ENCODE peak calls at places on chromosomes 11 and 22, in seven cellular contexts. R, U, G, Z, I, B and E are unnamed samples. For H3K27me3 and H3K4me1, the result is how much of the 10 kb centered on the place peaks cover.

GRCh38 chr11:27282141-27282590 is 80.8 kb downstream of the CCDC34 start:
- DNase-seq in G (peak), I (peak), B (peak), Z (no peak), R (no peak), U (no peak), E (no peak)

GRCh38 chr11:134363592-134363991 is 31.8 kb downstream of the GLB1L2 start:
- DNase-seq in B (no peak), U (no peak), G (no peak), I (no peak), Z (no peak), R (no peak), E (peak)

GRCh38 chr22:46335201-46336118 is at the start of gene TRMU:
- DNase-seq in R (peak), Z (peak), I (peak), B (peak), U (peak), G (peak), E (peak)

GRCh38 chr11:65150513-65151271 is 16.4 kb upstream of the SYVN1 start:
- DNase-seq in Z (no peak), R (peak), I (peak), B (peak), U (no peak), G (peak), E (peak)

GRCh38 chr11:106032861-106033260 is 10.8 kb upstream of the MSANTD4 start:
- DNase-seq in I (no peak), U (no peak), R (no peak), B (peak), Z (no peak), G (no peak), E (no peak)

GRCh38 chr22:39534591-39535301 is 2.2 kb upstream of the RPS19BP1 start:
- DNase-seq in G (peak), B (no peak), U (peak), Z (peak), I (peak), R (peak), E (peak)

GRCh38 chr11:102798012-102798746 is at the start of gene MMP1:
- DNase-seq in Z (no peak), U (no peak), B (peak), R (no peak), I (peak), G (no peak), E (peak)

GRCh38 chr11:61917357-61918109 is at the start of gene RAB3IL1:
- DNase-seq in Z (peak), U (no peak), G (no peak), I (peak), R (peak), B (no peak), E (peak)

GRCh38 chr11:11426226-11426915 is 73.3 kb upstream of the CSNK2A3 start:
- DNase-seq in Z (no peak), U (no peak), I (peak), G (no peak), R (no peak), B (no peak), E (peak)

GRCh38 chr22:21666786-21667185 is 974 bp downstream of the PPIL2 start:
- DNase-seq in U (no peak), G (no peak), B (no peak), R (no peak), Z (no peak), I (peak), E (no peak)

GRCh38 chr11:60950933-60951610 is 904 bp downstream of the SLC15A3 start:
- DNase-seq in Z (no peak), R (peak), G (no peak), I (peak), U (no peak), B (no peak), E (peak)

GRCh38 chr11:72695354-72695753 is 21.1 kb upstream of the PDE2A start:
- DNase-seq in B (no peak), Z (no peak), I (no peak), U (no peak), R (no peak), G (no peak), E (no peak)

GRCh38 chr22:38720350-38720749 is 14.6 kb downstream of the GTPBP1 start:
- DNase-seq in G (no peak), I (no peak), B (no peak), Z (no peak), R (no peak), U (no peak), E (no peak)

GRCh38 chr11:61971177-61972111 is 4.0 kb upstream of the FTH1 start:
- DNase-seq in G (peak), U (no peak), R (peak), Z (peak), B (peak), I (peak), E (peak)

GRCh38 chr22:28934026-28934425 is 50.7 kb downstream of the ZNRF3 start:
- DNase-seq in I (no peak), B (no peak), G (no peak), Z (no peak), U (no peak), R (no peak), E (no peak)

GRCh38 chr11:126573325-126574076 is 218.0 kb downstream of the ST3GAL4 start:
- DNase-seq in I (no peak), R (no peak), Z (no peak), B (no peak), G (no peak), U (no peak), E (no peak)

GRCh38 chr11:61080986-61081590 is 21.2 kb upstream of the CD5 start:
- DNase-seq in U (no peak), R (no peak), G (no peak), B (no peak), Z (no peak), I (no peak), E (no peak)

GRCh38 chr11:84549221-84549620 is 1077.9 kb downstream of the DLG2 start:
- DNase-seq in U (no peak), R (no peak), G (no peak), Z (no peak), B (peak), I (peak), E (no peak)

GRCh38 chr11:94111241-94111640 is 17.4 kb upstream of the PANX1 start:
- DNase-seq in B (no peak), Z (no peak), R (no peak), I (no peak), U (no peak), G (no peak), E (no peak)

GRCh38 chr11:82458777-82459176 is 274.9 kb downstream of the FAM181B start:
- DNase-seq in I (no peak), G (no peak), U (no peak), B (no peak), Z (peak), R (no peak), E (no peak)

GRCh38 chr11:61969838-61970452 is 2.5 kb upstream of the FTH1 start:
- DNase-seq in R (no peak), U (no peak), Z (no peak), B (peak), I (peak), G (no peak), E (no peak)

GRCh38 chr11:40280161-40281054 is 1179.0 kb downstream of the LRRC4C start:
- DNase-seq in B (no peak), Z (no peak), R (no peak), G (no peak), U (no peak), I (no peak), E (no peak)

GRCh38 chr11:88250566-88251080 is 75.4 kb upstream of the RAB38 start:
- DNase-seq in R (no peak), B (no peak), U (no peak), G (no peak), I (no peak), Z (no peak), E (no peak)

GRCh38 chr11:10108901-10109665 is 184.9 kb downstream of the SBF2 start:
- DNase-seq in B (peak), U (no peak), I (peak), Z (no peak), G (no peak), R (no peak), E (no peak)

GRCh38 chr11:2482199-2482598 is 37.4 kb downstream of the KCNQ1 start:
- DNase-seq in I (no peak), B (no peak), G (no peak), U (no peak), Z (no peak), R (no peak), E (no peak)

GRCh38 chr11:2483426-2483825 is 38.6 kb downstream of the KCNQ1 start:
- DNase-seq in Z (no peak), R (peak), B (no peak), I (no peak), G (no peak), U (no peak), E (no peak)

GRCh38 chr11:2482745-2483144 is 37.9 kb downstream of the KCNQ1 start:
- DNase-seq in U (no peak), B (no peak), R (no peak), Z (no peak), I (no peak), G (no peak), E (no peak)

GRCh38 chr11:2488004-2488403 is 43.2 kb downstream of the KCNQ1 start:
- DNase-seq in B (no peak), Z (no peak), R (no peak), I (no peak), G (no peak), U (no peak), E (no peak)

GRCh38 chr11:2484576-2485125 is 39.8 kb downstream of the KCNQ1 start:
- DNase-seq in Z (no peak), G (no peak), R (no peak), B (no peak), I (no peak), U (no peak), E (no peak)
- H3K27me3 ChIP-seq in Z (under half), G (under half), R (under half), B (under half), I (under half), U (under half), E (under half)

GRCh38 chr11:63518548-63518947 is 12.7 kb downstream of the LGALS12 start:
- DNase-seq in G (no peak), R (no peak), Z (no peak), I (peak), U (no peak), B (peak), E (peak)

GRCh38 chr11:63523151-63523550 is 13.5 kb upstream of the PLAAT4 start:
- DNase-seq in G (no peak), B (no peak), U (no peak), R (no peak), Z (no peak), I (no peak), E (no peak)

GRCh38 chr11:63517156-63517555 is 11.3 kb downstream of the LGALS12 start:
- DNase-seq in B (no peak), Z (no peak), U (no peak), R (no peak), I (no peak), G (no peak), E (no peak)

GRCh38 chr11:63521896-63522295 is 14.7 kb upstream of the PLAAT4 start:
- DNase-seq in B (peak), Z (no peak), R (no peak), I (no peak), G (no peak), U (no peak), E (no peak)

GRCh38 chr11:63520606-63521170 is 14.8 kb downstream of the LGALS12 start:
- DNase-seq in R (no peak), B (no peak), U (no peak), G (no peak), Z (no peak), I (peak), E (no peak)
- H3K4me3 ChIP-seq in R (no peak), B (no peak), U (no peak), G (no peak), Z (no peak), I (no peak), E (no peak)

GRCh38 chr22:17412232-17412631 is 43.0 kb downstream of the CECR2 start:
- DNase-seq in I (no peak), R (no peak), G (no peak), Z (no peak), U (no peak), B (no peak), E (no peak)
- H3K4me1 ChIP-seq in I (under half), R (under half), G (under half), Z (under half), U (under half), B (under half), E (under half)

DNA sequence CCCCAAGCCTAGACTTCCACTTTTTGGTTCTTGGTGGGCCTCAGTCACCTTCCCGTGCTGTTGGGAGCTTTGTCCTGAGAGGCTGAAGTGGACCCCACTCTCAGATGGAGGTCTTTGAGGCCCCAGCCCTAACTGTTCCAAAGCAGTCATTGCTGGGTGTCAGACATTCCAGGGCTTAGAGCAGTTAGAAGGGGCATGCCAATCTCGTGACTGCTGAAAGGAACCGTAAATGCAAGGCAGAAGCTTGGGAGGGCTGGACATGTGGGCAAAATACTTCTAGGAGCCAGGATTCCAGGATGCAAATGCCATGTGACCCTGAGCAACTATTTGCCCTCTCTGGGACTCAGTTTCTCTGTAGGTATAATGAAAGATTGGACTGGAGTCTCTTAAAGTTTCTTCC is 118.8 kb upstream of the CRYBB3 start:
- DNase-seq in I (no peak), Z (no peak), R (no peak), B (no peak), U (no peak), G (no peak), E (no peak)
- H3K27me3 ChIP-seq in I (under half), Z (under half), R (under half), B (under half), U (under half), G (under half), E (under half)

GRCh38 chr11:115930276-115930675 is 426.1 kb upstream of the CADM1 start:
- DNase-seq in B (no peak), G (no peak), U (no peak), I (no peak), R (no peak), Z (no peak), E (no peak)

GRCh38 chr11:115928811-115929210 is 424.6 kb upstream of the CADM1 start:
- DNase-seq in G (no peak), I (no peak), U (no peak), Z (no peak), R (no peak), B (no peak), E (no peak)

GRCh38 chr11:115929618-115930129 is 425.5 kb upstream of the CADM1 start:
- DNase-seq in R (no peak), U (no peak), G (no peak), Z (no peak), B (no peak), I (no peak), E (no peak)

GRCh38 chr11:115931684-115932083 is 427.5 kb upstream of the CADM1 start:
- DNase-seq in Z (no peak), U (no peak), R (no peak), I (no peak), B (no peak), G (no peak), E (no peak)

GRCh38 chr11:115930886-115931537 is 426.8 kb upstream of the CADM1 start:
- DNase-seq in I (no peak), R (no peak), Z (no peak), G (no peak), U (no peak), B (no peak), E (no peak)
- H3K4me3 ChIP-seq in I (no peak), R (no peak), Z (no peak), G (no peak), U (no peak), B (no peak), E (no peak)

DNA sequence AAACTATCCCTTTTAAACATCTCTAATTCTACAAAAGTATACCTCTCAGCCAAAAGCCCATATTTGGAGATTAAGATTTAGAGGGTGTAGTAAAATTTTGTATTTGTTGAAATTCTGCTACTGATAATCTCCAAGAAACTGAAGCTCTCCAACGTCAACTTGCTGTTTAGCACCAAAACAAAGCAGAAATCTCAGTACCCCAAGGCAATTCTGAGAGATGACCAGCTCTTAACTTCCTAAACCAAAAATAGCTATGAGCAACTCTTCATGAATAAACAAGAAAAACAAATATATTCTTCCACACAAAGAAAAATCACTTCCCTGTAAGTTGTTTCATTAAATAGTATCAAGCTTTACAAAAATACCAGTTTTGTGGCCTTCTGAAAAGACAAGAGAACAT is 13.3 kb downstream of the RRAS2 start:
- DNase-seq in G (no peak), I (no peak), R (no peak), U (no peak), Z (no peak), B (no peak), E (no peak)
- H3K4me1 ChIP-seq in G (under half), I (under half), R (under half), U (under half), Z (under half), B (under half), E (under half)

GRCh38 chr22:27732391-27732790 is 69.2 kb downstream of the MN1 start:
- DNase-seq in B (no peak), Z (no peak), G (no peak), I (no peak), U (no peak), R (no peak), E (no peak)

GRCh38 chr22:27732841-27733240 is 68.7 kb downstream of the MN1 start:
- DNase-seq in I (no peak), U (no peak), Z (no peak), R (no peak), B (no peak), G (no peak), E (no peak)

GRCh38 chr22:27727673-27728451 is 73.7 kb downstream of the MN1 start:
- DNase-seq in B (no peak), G (no peak), U (no peak), Z (no peak), R (no peak), I (no peak), E (no peak)

GRCh38 chr22:27731621-27732020 is 69.9 kb downstream of the MN1 start:
- DNase-seq in R (no peak), G (no peak), I (no peak), B (no peak), Z (no peak), U (no peak), E (no peak)

DNA sequence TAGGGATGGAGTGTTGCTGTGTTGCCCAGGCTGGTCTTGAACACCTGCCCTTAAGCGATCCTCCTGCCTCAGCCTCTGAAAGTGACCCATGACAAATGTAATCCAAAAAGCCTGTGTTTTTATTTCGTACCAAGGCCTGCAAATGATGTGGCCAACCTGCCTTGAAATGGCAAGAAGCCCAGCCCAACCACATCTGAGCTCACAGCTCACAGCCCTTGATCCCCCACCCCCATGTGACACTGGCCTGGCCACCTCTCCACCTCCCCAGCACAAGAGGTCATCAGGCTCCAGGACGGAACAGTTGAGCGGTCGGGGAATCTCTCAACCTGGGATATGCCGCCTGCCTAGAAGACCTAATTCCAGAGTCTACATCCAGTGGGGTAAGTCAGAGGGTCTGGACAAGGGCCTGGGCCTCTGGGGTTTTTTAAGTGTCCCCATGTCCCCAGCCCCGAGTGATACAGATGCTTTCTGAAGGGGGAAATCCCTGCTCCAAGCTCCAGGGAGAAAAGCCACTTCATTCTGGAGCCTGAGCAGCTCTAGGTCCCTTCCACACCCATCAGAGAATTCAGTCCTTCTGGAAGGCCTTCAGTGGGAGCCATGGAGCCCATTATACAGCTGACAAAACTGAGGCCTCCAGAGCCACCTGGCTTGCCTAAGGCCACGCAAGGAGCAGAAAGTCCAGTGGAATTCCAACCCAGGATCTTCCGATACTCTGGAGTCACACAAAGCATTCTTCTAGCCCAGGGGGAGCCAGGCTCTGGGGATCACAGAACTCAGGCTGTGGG is 70.7 kb downstream of the MN1 start:
- DNase-seq in U (no peak), I (no peak), G (no peak), B (no peak), R (no peak), Z (no peak), E (no peak)
- H3K27me3 ChIP-seq in U (under half), I (under half), G (under half), B (under half), R (under half), Z (under half), E (under half)

GRCh38 chr11:77409046-77409445 is 64.8 kb downstream of the PAK1 start:
- DNase-seq in Z (no peak), U (no peak), I (no peak), R (no peak), G (no peak), B (no peak), E (no peak)

GRCh38 chr11:77410076-77410827 is 63.6 kb downstream of the PAK1 start:
- DNase-seq in B (no peak), R (no peak), Z (no peak), U (no peak), G (no peak), I (no peak), E (no peak)

GRCh38 chr11:77406396-77406795 is 67.5 kb downstream of the PAK1 start:
- DNase-seq in U (no peak), R (no peak), I (no peak), Z (no peak), B (no peak), G (no peak), E (no peak)

GRCh38 chr11:77411238-77411637 is 62.7 kb downstream of the PAK1 start:
- DNase-seq in Z (no peak), I (peak), R (no peak), G (no peak), U (no peak), B (peak), E (no peak)

DNA sequence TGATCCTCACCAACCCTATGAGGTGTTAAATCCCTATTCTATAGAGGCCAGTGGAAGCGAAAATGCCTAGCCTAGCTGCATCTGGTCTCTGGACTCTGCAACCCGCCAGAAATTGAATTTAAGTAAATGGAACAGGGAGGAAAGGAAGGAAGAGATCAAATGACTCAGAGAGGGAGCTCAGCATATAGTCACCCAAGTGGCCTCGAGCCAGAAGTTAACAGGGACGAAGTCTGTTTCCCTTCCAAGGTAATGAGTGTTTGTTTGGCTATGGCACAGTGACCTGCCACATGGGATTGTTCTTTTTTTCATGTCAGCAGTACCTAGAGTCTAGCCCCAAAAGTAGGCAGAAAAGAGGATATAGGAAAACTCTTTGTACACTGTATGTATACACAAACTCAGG is 66.3 kb downstream of the PAK1 start:
- DNase-seq in U (no peak), R (peak), B (peak), I (peak), Z (no peak), G (peak), E (peak)
- H3K4me3 ChIP-seq in U (no peak), R (no peak), B (no peak), I (peak), Z (no peak), G (no peak), E (no peak)